ENCODE peak calls at places on chromosome 10, in six cellular contexts. Q is gastrocnemius medialis, X is RWPE2, G is pancreas, Y is right lobe of liver, B is fibroblast of pulmonary artery. T is an unnamed sample.

GRCh38 chr10:47380341-47381215 is 3.5 kb downstream of the ZNF488 start:
- DNase-seq in B (no peak), Y (peak), G (no peak), X (no peak), Q (no peak), T (no peak)

GRCh38 chr10:28841625-28842024 is 164.3 kb downstream of the BAMBI start:
- DNase-seq in Y (no peak), B (peak), Q (peak), X (no peak), G (no peak), T (peak)

GRCh38 chr10:79145517-79146470 is 77.0 kb downstream of the ZMIZ1 start:
- DNase-seq in Q (no peak), G (no peak), B (no peak), Y (no peak), X (no peak), T (no peak)

GRCh38 chr10:44827431-44828006 is 83.6 kb upstream of the TMEM72 start:
- DNase-seq in X (no peak), Q (no peak), B (no peak), Y (no peak), G (no peak), T (no peak)

GRCh38 chr10:87861566-87861952 is 1.8 kb downstream of the KLLN start:
- DNase-seq in Y (peak), G (peak), Q (peak), X (peak), B (peak), T (peak)

GRCh38 chr10:125553091-125553490 is 129.9 kb downstream of the TEX36 start:
- DNase-seq in X (no peak), Y (no peak), G (no peak), Q (no peak), B (no peak), T (no peak)

GRCh38 chr10:69451209-69451783 is at the start of gene TSPAN15:
- DNase-seq in X (peak), G (peak), B (peak), Y (peak), Q (peak), T (no peak)

GRCh38 chr10:114043532-114044250 is at the start of gene ADRB1:
- DNase-seq in X (peak), Y (peak), G (peak), B (no peak), Q (peak), T (no peak)

GRCh38 chr10:74290703-74291102 is 139.7 kb downstream of the ADK start:
- DNase-seq in G (no peak), X (no peak), Y (no peak), Q (no peak), B (peak), T (peak)

GRCh38 chr10:66931340-66931948 is 5.6 kb downstream of the LRRTM3 start:
- DNase-seq in Q (no peak), Y (no peak), X (no peak), G (no peak), B (peak), T (peak)

GRCh38 chr10:92407305-92408016 is 116.5 kb downstream of the MARCHF5 start:
- DNase-seq in Y (no peak), B (peak), X (no peak), G (no peak), Q (peak), T (no peak)

GRCh38 chr10:97456686-97457065 is 10.7 kb downstream of the ZDHHC16 start:
- DNase-seq in Y (no peak), B (no peak), Q (no peak), X (no peak), G (no peak), T (no peak)

GRCh38 chr10:126502481-126502880 is 114.2 kb upstream of the ADAM12 start:
- DNase-seq in Y (no peak), Q (no peak), B (no peak), G (no peak), X (no peak), T (peak)

GRCh38 chr10:45420453-45421192 is 46.6 kb downstream of the ALOX5 start:
- DNase-seq in Q (peak), X (no peak), Y (peak), G (peak), B (peak), T (peak)

GRCh38 chr10:69327463-69328345 is 49.4 kb downstream of the HK1 start:
- DNase-seq in Y (no peak), B (peak), Q (peak), G (peak), X (no peak), T (no peak)

GRCh38 chr10:91587710-91588638 is 44.9 kb downstream of the PPP1R3C start:
- DNase-seq in G (peak), B (peak), Y (no peak), X (no peak), Q (peak), T (peak)

GRCh38 chr10:69377936-69378335 is 38.8 kb downstream of the TACR2 start:
- DNase-seq in B (peak), Q (no peak), Y (no peak), X (no peak), G (no peak), T (peak)

GRCh38 chr10:79211616-79212015 is 135.7 kb upstream of the PPIF start:
- DNase-seq in Y (no peak), G (no peak), Q (no peak), X (no peak), B (no peak), T (no peak)

GRCh38 chr10:86375204-86375603 is 8.6 kb upstream of the GRID1 start:
- DNase-seq in G (no peak), X (no peak), B (no peak), Y (no peak), Q (no peak), T (no peak)

GRCh38 chr10:6171891-6172354 is 30.8 kb upstream of the PFKFB3 start:
- DNase-seq in Y (no peak), X (no peak), Q (peak), B (peak), G (no peak), T (peak)

GRCh38 chr10:28800144-28800543 is 122.8 kb downstream of the BAMBI start:
- DNase-seq in X (no peak), G (no peak), B (no peak), Q (no peak), Y (no peak), T (no peak)

GRCh38 chr10:68543004-68543918 is 15.9 kb upstream of the SLC25A16 start:
- DNase-seq in Y (peak), B (no peak), X (no peak), Q (peak), G (no peak), T (no peak)

GRCh38 chr10:33665512-33665911 is 331.0 kb upstream of the NRP1 start:
- DNase-seq in Q (no peak), B (peak), G (no peak), Y (no peak), X (no peak), T (peak)

GRCh38 chr10:132162590-132163277 is 24.0 kb upstream of the DPYSL4 start:
- DNase-seq in X (no peak), Y (no peak), G (peak), B (no peak), Q (no peak), T (no peak)

GRCh38 chr10:11104772-11105675 is 87.4 kb downstream of the CELF2 start:
- DNase-seq in G (no peak), X (no peak), Q (peak), Y (no peak), B (no peak), T (no peak)

GRCh38 chr10:31935678-31936077 is 7.0 kb upstream of the ARHGAP12 start:
- DNase-seq in B (no peak), Y (no peak), G (no peak), Q (no peak), X (no peak), T (no peak)

GRCh38 chr10:1420663-1421362 is 316.5 kb downstream of the ADARB2 start:
- DNase-seq in Y (peak), G (peak), Q (no peak), X (no peak), B (no peak), T (no peak)

GRCh38 chr10:35270100-35270499 is 66.2 kb upstream of the CCNY start:
- DNase-seq in G (no peak), Q (no peak), X (no peak), Y (no peak), B (no peak), T (no peak)

GRCh38 chr10:72637398-72637857 is 11.5 kb upstream of the MICU1 start:
- DNase-seq in Q (peak), B (peak), G (no peak), X (no peak), Y (peak), T (peak)

GRCh38 chr10:103958996-103959395 is 7.9 kb upstream of the SLK start:
- DNase-seq in Y (no peak), G (no peak), Q (no peak), B (peak), X (no peak), T (no peak)

GRCh38 chr10:121340176-121340850 is 257.9 kb downstream of the FGFR2 start:
- DNase-seq in G (no peak), X (no peak), Y (no peak), Q (no peak), B (no peak), T (no peak)

GRCh38 chr10:65570143-65571010 is 1355.5 kb upstream of the LRRTM3 start:
- DNase-seq in G (peak), Q (no peak), B (peak), X (no peak), Y (peak), T (no peak)

GRCh38 chr10:33600381-33600780 is 265.9 kb upstream of the NRP1 start:
- DNase-seq in X (no peak), Y (no peak), G (no peak), B (peak), Q (no peak), T (no peak)

DNA sequence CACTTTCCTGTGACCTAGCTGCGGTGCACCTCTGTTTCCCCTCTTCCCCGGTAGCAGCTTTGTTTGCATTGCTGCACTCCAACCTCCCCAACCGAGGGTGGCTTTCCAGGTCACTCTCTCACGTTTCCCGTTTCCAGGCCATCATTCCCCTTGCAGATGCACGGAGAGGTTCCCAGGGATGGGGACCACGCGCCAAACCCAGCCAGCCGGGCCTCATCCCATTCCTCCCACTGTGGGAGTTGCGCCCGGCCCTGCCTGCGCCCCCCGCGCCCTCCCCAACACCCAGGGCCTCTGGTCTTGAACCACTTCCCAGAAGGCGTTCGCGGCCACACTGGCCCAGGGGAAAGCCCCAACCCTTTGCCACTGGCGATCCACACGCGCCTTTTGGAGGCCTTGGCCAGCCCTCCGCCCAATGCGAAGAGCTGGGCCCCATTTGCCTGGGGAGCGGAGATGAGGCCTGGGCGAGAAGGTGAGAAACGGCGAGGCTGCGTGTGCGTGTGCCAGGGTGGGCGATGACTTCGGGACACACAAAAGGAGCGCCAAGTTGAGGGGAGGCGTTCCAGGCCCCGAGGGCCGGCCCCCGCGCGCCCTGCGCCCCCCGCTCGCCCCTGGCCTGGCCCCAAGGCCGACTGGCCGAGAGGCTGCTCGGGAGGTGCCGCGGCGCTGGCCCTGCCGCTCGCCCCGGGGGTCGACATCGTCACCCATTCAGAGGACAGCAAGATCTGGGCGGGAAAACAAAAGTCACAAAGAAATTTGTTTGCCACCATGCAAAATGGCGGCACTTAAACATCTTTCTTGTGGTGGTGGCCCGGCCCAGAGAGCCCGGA is 15.9 kb downstream of the SKIDA1 start:
- DNase-seq in B (no peak), Q (no peak), G (no peak), X (no peak), Y (peak), T (no peak)
- H3K4me3 ChIP-seq in B (peak), Q (peak), G (no peak), X (no peak), Y (peak), T (peak)

GRCh38 chr10:59177031-59177861 is 803 bp downstream of the PHYHIPL start:
- DNase-seq in Y (peak), X (peak), G (peak), B (peak), Q (no peak), T (peak)
- H3K4me3 ChIP-seq in Y (peak), X (peak), G (peak), B (no peak), Q (peak), T (peak)

GRCh38 chr10:61110936-61111335 is 167.0 kb upstream of the RHOBTB1 start:
- DNase-seq in Y (no peak), Q (no peak), G (no peak), B (no peak), X (no peak), T (no peak)

GRCh38 chr10:61108880-61109279 is 164.9 kb upstream of the RHOBTB1 start:
- DNase-seq in X (no peak), B (no peak), Q (no peak), Y (no peak), G (no peak), T (no peak)

GRCh38 chr10:61115874-61116273 is 171.9 kb upstream of the RHOBTB1 start:
- DNase-seq in X (no peak), G (no peak), Q (no peak), B (no peak), Y (no peak), T (no peak)

GRCh38 chr10:61110188-61110844 is 166.3 kb upstream of the RHOBTB1 start:
- DNase-seq in G (no peak), Y (no peak), Q (no peak), B (peak), X (no peak), T (no peak)
- H3K4me3 ChIP-seq in G (no peak), Y (no peak), Q (no peak), B (no peak), X (no peak), T (no peak)

GRCh38 chr10:5034588-5034987 is 30.9 kb upstream of the AKR1C2 start:
- DNase-seq in Q (no peak), X (no peak), B (no peak), Y (no peak), G (no peak), T (no peak)
- H3K4me3 ChIP-seq in Q (no peak), X (no peak), B (no peak), Y (no peak), G (no peak), T (no peak)

GRCh38 chr10:133329401-133330202 is 7.1 kb downstream of the CALY start:
- DNase-seq in Q (peak), X (peak), Y (peak), G (peak), B (peak), T (no peak)
- H3K4me3 ChIP-seq in Q (peak), X (no peak), Y (peak), G (peak), B (peak), T (peak)

DNA sequence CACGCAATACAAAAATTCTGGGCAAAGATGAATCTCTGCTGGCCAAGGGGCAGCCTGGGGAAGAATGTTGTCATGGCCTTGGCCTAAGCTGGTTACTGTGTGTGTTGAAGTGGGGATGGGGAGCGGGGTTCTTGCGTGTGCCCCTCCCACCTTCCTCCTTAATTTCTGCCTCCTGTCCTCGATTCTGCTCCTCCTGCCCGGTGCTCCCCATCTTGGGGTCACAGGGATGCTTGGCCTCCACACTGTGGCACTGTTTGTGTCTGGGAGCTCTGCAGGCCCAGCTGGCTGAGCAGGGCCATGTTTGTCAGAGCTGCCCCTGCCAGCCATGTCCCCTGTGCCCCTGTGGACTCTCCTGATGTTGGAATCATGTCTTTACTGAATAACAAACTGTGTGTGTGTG is 37.1 kb downstream of the RPS24 start:
- DNase-seq in B (no peak), Y (no peak), Q (no peak), X (no peak), G (no peak), T (no peak)
- H3K4me3 ChIP-seq in B (no peak), Y (no peak), Q (no peak), X (no peak), G (no peak), T (no peak)